ENCODE peak calls at places on chromosomes 1 and 21, in four cellular contexts. J is H9, V is heart right ventricle, P is Panc1. R is an unnamed sample. For H3K4me1, the result is how much of the 10 kb centered on the place peaks cover.

GRCh38 chr21:16473965-16474364 is 744.2 kb downstream of the USP25 start:
- DNase-seq in J (no peak), V (no peak), P (no peak), R (no peak)

GRCh38 chr1:184930232-184930631 is 44.1 kb downstream of the NIBAN1 start:
- DNase-seq in J (no peak), V (no peak), P (no peak), R (no peak)

GRCh38 chr21:36589352-36589971 is 109.5 kb upstream of the SIM2 start:
- DNase-seq in J (peak), V (peak), P (no peak), R (peak)

GRCh38 chr1:162899422-162900168 is 38.6 kb upstream of the CCDC190 start:
- DNase-seq in J (no peak), V (no peak), P (no peak), R (no peak)

GRCh38 chr1:3037281-3038040 is 16.2 kb downstream of the ACTRT2 start:
- DNase-seq in J (no peak), V (no peak), P (no peak), R (no peak)

GRCh38 chr1:22518379-22518778 is 44.9 kb upstream of the EPHA8 start:
- DNase-seq in J (no peak), V (no peak), P (no peak), R (no peak)

GRCh38 chr1:44655609-44656008 is 18.7 kb downstream of the TMEM53 start:
- DNase-seq in J (peak), V (no peak), P (no peak), R (no peak)

GRCh38 chr1:27618341-27619067 is 14.6 kb upstream of the AHDC1 start:
- DNase-seq in J (no peak), V (no peak), P (no peak), R (no peak)

GRCh38 chr1:200530551-200531261 is 89.8 kb downstream of the KIF14 start:
- DNase-seq in J (no peak), V (no peak), P (no peak), R (no peak)

GRCh38 chr1:214473392-214473791 is 78.0 kb downstream of the PTPN14 start:
- DNase-seq in J (no peak), V (no peak), P (no peak), R (peak)

GRCh38 chr1:221228594-221228993 is 349.4 kb downstream of the HLX start:
- DNase-seq in J (peak), V (no peak), P (no peak), R (no peak)

GRCh38 chr1:234620272-234620711 is 10.3 kb upstream of the IRF2BP2 start:
- DNase-seq in J (no peak), V (no peak), P (no peak), R (no peak)

GRCh38 chr1:37561794-37562132 is 5.0 kb downstream of the DNALI1 start:
- DNase-seq in J (peak), V (no peak), P (no peak), R (no peak)

GRCh38 chr1:30372792-30373433 is 350.5 kb downstream of the MATN1 start:
- DNase-seq in J (peak), V (no peak), P (no peak), R (no peak)

GRCh38 chr1:226697608-226698544 is 41.2 kb downstream of the ITPKB start:
- DNase-seq in J (no peak), V (no peak), P (no peak), R (no peak)

GRCh38 chr1:52140633-52141512 is 1.0 kb upstream of the ZFYVE9 start:
- DNase-seq in J (no peak), V (no peak), P (no peak), R (no peak)

GRCh38 chr21:36396971-36397370 is 11.8 kb downstream of the CHAF1B start:
- DNase-seq in J (no peak), V (no peak), P (no peak), R (no peak)

GRCh38 chr1:167502192-167502551 is 16.2 kb downstream of the CD247 start:
- DNase-seq in J (no peak), V (no peak), P (no peak), R (no peak)

GRCh38 chr1:167500283-167500860 is 18.0 kb downstream of the CD247 start:
- DNase-seq in J (no peak), V (no peak), P (no peak), R (no peak)

GRCh38 chr1:167502719-167503452 is 15.4 kb downstream of the CD247 start:
- DNase-seq in J (peak), V (no peak), P (no peak), R (no peak)

GRCh38 chr1:167499657-167500056 is 18.7 kb downstream of the CD247 start:
- DNase-seq in J (no peak), V (no peak), P (no peak), R (no peak)

GRCh38 chr1:167501513-167502191 is 16.7 kb downstream of the CD247 start:
- DNase-seq in J (no peak), V (no peak), P (no peak), R (no peak)
- H3K4me1 ChIP-seq in J (under half), V (under half), P (under half), R (under half)

GRCh38 chr1:230215049-230215448 is 148.0 kb downstream of the GALNT2 start:
- DNase-seq in J (peak), V (peak), P (no peak), R (peak)
- TF ChIP-seq CTCF in J (peak), V (peak), P (no peak), R (peak)

GRCh38 chr1:24776821-24777220 is 31.6 kb downstream of the CLIC4 start:
- DNase-seq in J (no peak), V (no peak), P (no peak), R (no peak)
- H3K27ac ChIP-seq in J (no peak), V (no peak), P (no peak), R (no peak)

DNA sequence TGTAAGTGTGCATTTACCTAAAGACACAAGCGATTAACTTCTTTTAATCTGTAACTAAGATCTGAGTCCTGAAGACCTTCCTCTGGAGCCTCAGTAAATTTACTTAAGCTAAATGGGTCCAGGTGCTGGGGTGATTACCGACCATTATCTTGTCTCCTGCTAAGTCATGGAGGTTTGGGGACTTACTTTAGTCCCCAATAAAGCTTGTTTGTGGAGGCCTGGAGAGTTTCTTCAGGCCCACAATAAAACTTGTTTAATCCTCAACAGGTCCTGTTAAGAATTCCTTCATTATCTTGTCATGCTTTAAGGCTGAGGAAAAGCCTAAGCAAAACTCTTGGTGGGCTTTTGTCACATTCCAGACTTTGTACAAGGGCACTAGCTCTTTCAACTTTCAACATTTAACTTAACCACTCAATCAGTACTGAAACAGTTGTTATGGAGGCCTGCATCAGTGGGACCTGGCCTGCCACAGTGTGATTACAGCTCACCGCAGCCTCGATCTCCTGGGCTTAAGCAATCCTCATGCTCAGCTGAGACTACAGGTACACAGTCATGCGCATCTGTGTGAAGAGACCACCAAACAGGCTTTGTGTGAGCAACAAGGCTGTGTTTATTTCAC is 84.0 kb downstream of the FMO4 start:
- DNase-seq in J (no peak), V (no peak), P (no peak), R (no peak)
- H3K4me1 ChIP-seq in J (under half), V (under half), P (under half), R (under half)

GRCh38 chr1:69686367-69686984 is 118.8 kb downstream of the LRRC7 start:
- DNase-seq in J (no peak), V (no peak), P (no peak), R (no peak)
- TF ChIP-seq CTCF in J (peak), V (peak), P (no peak), R (no peak)